ENCODE peak calls at places on chromosome 6, in seven cellular contexts. V, K, Y, W, G, C and D are unnamed samples.

GRCh38 chr6:449057-449430 is 57.5 kb downstream of the IRF4 start:
- DNase-seq in W (no peak), V (no peak), G (no peak), K (no peak), Y (no peak), C (no peak), D (no peak)

GRCh38 chr6:114216789-114217467 is 125.9 kb downstream of the HS3ST5 start:
- DNase-seq in C (no peak), G (no peak), W (no peak), K (no peak), Y (no peak), V (no peak), D (no peak)

GRCh38 chr6:71107935-71108420 is 151.1 kb upstream of the B3GAT2 start:
- DNase-seq in C (peak), W (no peak), G (no peak), K (peak), Y (no peak), V (no peak), D (peak)

GRCh38 chr6:2503816-2504494 is 246.8 kb downstream of the MYLK4 start:
- DNase-seq in G (no peak), W (no peak), C (peak), Y (no peak), K (no peak), V (no peak), D (peak)

GRCh38 chr6:6851059-6851658 is 256.6 kb upstream of the RREB1 start:
- DNase-seq in G (peak), C (peak), K (no peak), W (no peak), V (no peak), Y (no peak), D (peak)

GRCh38 chr6:11093065-11093590 is 506 bp upstream of the SMIM13 start:
- DNase-seq in W (no peak), K (no peak), Y (no peak), V (no peak), G (peak), C (peak), D (no peak)

GRCh38 chr6:155276638-155277037 is 12.8 kb downstream of the CLDN20 start:
- DNase-seq in C (no peak), G (no peak), W (no peak), Y (no peak), K (no peak), V (no peak), D (peak)

GRCh38 chr6:11616200-11616611 is 78.7 kb downstream of the TMEM170B start:
- DNase-seq in G (no peak), C (peak), V (no peak), Y (no peak), K (no peak), W (no peak), D (peak)